ENCODE peak calls at places on chromosomes 7 and 10, in nine cellular contexts. E is activated CD8-positive, alpha-beta memory T cell treated with anti-CD3 and anti-CD28 coated beads, Interleukin-2, amount 50 U/mL, for 4 hours; O is A172; N is HT1080; U is AG08395; V is iPS DF 19.7; P is fibroblast of mammary gland; F is stimulated activated CD8-positive, alpha-beta memory T cell treated with anti-CD3 and anti-CD28 coated beads, Interleukin-15, amount 100 ng/mL, for 4 hours; D is GM20000. M is an unnamed sample.

GRCh38 chr7:111056371-111056770 is 34.6 kb upstream of the LRRN3 start:
- DNase-seq in U (no peak), D (no peak), E (no peak), O (no peak), V (no peak), P (no peak), N (no peak), F (no peak), M (no peak)

GRCh38 chr7:137572071-137572784 is 228.7 kb upstream of the PTN start:
- DNase-seq in N (no peak), P (peak), E (no peak), F (no peak), D (no peak), V (no peak), U (no peak), O (peak), M (no peak)

GRCh38 chr7:1664711-1665591 is 5.1 kb upstream of the ELFN1 start:
- DNase-seq in D (peak), P (peak), V (no peak), E (peak), F (no peak), N (peak), U (peak), O (peak), M (peak)

GRCh38 chr7:18889436-18889835 is 228.0 kb downstream of the TWIST1 start:
- DNase-seq in V (no peak), F (no peak), U (no peak), E (no peak), P (no peak), O (no peak), D (no peak), N (no peak), M (no peak)

GRCh38 chr10:33237736-33238624 is 96.5 kb downstream of the NRP1 start:
- DNase-seq in U (peak), F (no peak), D (no peak), P (peak), V (no peak), E (no peak), N (peak), O (peak), M (peak)

GRCh38 chr7:102467581-102468415 is 3.0 kb downstream of the LRWD1 start:
- DNase-seq in F (no peak), E (no peak), D (no peak), N (no peak), U (no peak), O (no peak), P (no peak), V (no peak), M (no peak)

GRCh38 chr7:27181176-27181520 is 3.9 kb downstream of the HOXA11 start:
- DNase-seq in U (no peak), P (no peak), O (no peak), V (no peak), E (no peak), N (no peak), D (no peak), F (no peak), M (no peak)

GRCh38 chr7:36281945-36282727 is 107.5 kb upstream of the ANLN start:
- DNase-seq in P (peak), E (no peak), O (peak), D (no peak), U (no peak), F (no peak), V (no peak), N (peak), M (peak)

GRCh38 chr7:111190804-111191203 is 99.9 kb downstream of the LRRN3 start:
- DNase-seq in O (no peak), D (no peak), V (no peak), U (no peak), P (no peak), F (no peak), E (no peak), N (no peak), M (no peak)

M was measured in myocyte.